ENCODE peak calls at places on chromosomes 4 and X, in seven cellular contexts. V, O, P, H, Q, U and B are unnamed samples.

GRCh38 chrX:104351173-104351769 is 96.5 kb upstream of the ESX1 start:
- DNase-seq in V (no peak), O (no peak), P (no peak), H (no peak), Q (no peak), U (no peak), B (no peak)

GRCh38 chr4:67087897-67088296 is 457.4 kb downstream of the CENPC start:
- DNase-seq in V (peak; percentile 78), O (peak; percentile 43), P (peak; percentile 28), H (peak; percentile 55), Q (no peak), U (peak; percentile 17), B (peak; percentile 56)

GRCh38 chr4:154332681-154333421 is 158.7 kb downstream of the DCHS2 start:
- DNase-seq in V (peak; percentile 94), O (peak; percentile 26), P (peak; percentile 27), H (peak; percentile 60), Q (peak; percentile 48), U (peak; percentile 19), B (peak; percentile 24)

GRCh38 chr4:76706581-76706980 is 191.4 kb downstream of the SOWAHB start:
- DNase-seq in V (no peak), O (no peak), P (no peak), H (no peak), Q (no peak), U (no peak), B (no peak)

GRCh38 chr4:112647785-112648184 is 10.8 kb downstream of the LARP7 start:
- DNase-seq in V (peak; percentile 54), O (no peak), P (no peak), H (no peak), Q (no peak), U (no peak), B (no peak)

GRCh38 chrX:13721819-13722527 is 12.4 kb downstream of the TRAPPC2 start:
- DNase-seq in V (no peak), O (no peak), P (no peak), H (no peak), Q (no peak), U (no peak), B (no peak)

GRCh38 chrX:49878128-49878833 is 1.0 kb upstream of the USP27X start:
- DNase-seq in V (no peak), O (peak; percentile 28), P (no peak), H (peak; percentile 56), Q (no peak), U (no peak), B (peak; percentile 60)

GRCh38 chr4:36551697-36552214 is 270.3 kb downstream of the DTHD1 start:
- DNase-seq in V (peak; percentile 51), O (no peak), P (no peak), H (no peak), Q (no peak), U (no peak), B (no peak)

GRCh38 chr4:186621959-186622553 is 66.7 kb upstream of the MTNR1A start:
- DNase-seq in V (no peak), O (no peak), P (no peak), H (no peak), Q (no peak), U (no peak), B (no peak)

GRCh38 chrX:48626401-48627298 is 29.4 kb downstream of the WDR13 start:
- DNase-seq in V (no peak), O (no peak), P (no peak), H (no peak), Q (no peak), U (no peak), B (no peak)

GRCh38 chr4:101339332-101339731 is 8.0 kb downstream of the PPP3CA start:
- DNase-seq in V (no peak), O (no peak), P (no peak), H (no peak), Q (no peak), U (no peak), B (no peak)

GRCh38 chr4:109559625-109559982 is 442 bp upstream of the MCUB start:
- DNase-seq in V (peak; percentile 75), O (no peak), P (no peak), H (peak; percentile 62), Q (peak; percentile 48), U (peak; percentile 22), B (peak; percentile 69)

GRCh38 chrX:47311857-47312774 is 58.3 kb upstream of the ZNF157 start:
- DNase-seq in V (peak; percentile 74), O (no peak), P (peak; percentile 4), H (no peak), Q (peak; percentile 54), U (no peak), B (peak; percentile 71)

GRCh38 chr4:81214518-81215218 is 354 bp downstream of the PRKG2 start:
- DNase-seq in V (peak; percentile 78), O (no peak), P (no peak), H (peak; percentile 61), Q (peak; percentile 47), U (no peak), B (no peak)

GRCh38 chr4:32061916-32062315 is 1341.7 kb downstream of the PCDH7 start:
- DNase-seq in V (no peak), O (no peak), P (no peak), H (no peak), Q (no peak), U (no peak), B (no peak)

GRCh38 chr4:110492522-110492921 is 16.6 kb downstream of the ENPEP start:
- DNase-seq in V (no peak), O (no peak), P (no peak), H (no peak), Q (no peak), U (no peak), B (no peak)

GRCh38 chrX:39527045-39527444 is 570.7 kb downstream of the BCOR start:
- DNase-seq in V (no peak), O (no peak), P (no peak), H (no peak), Q (no peak), U (no peak), B (no peak)

GRCh38 chr4:87054900-87055299 is 120.1 kb downstream of the AFF1 start:
- DNase-seq in V (no peak), O (no peak), P (no peak), H (no peak), Q (no peak), U (no peak), B (no peak)

GRCh38 chr4:87053802-87054767 is 119.3 kb downstream of the AFF1 start:
- DNase-seq in V (no peak), O (no peak), P (no peak), H (no peak), Q (no peak), U (no peak), B (peak; percentile 62)

GRCh38 chr4:87053064-87053693 is 118.4 kb downstream of the AFF1 start:
- DNase-seq in V (no peak), O (no peak), P (no peak), H (no peak), Q (no peak), U (no peak), B (no peak)

GRCh38 chr4:87056884-87057283 is 122.1 kb downstream of the AFF1 start:
- DNase-seq in V (no peak), O (no peak), P (no peak), H (no peak), Q (no peak), U (no peak), B (no peak)

DNA sequence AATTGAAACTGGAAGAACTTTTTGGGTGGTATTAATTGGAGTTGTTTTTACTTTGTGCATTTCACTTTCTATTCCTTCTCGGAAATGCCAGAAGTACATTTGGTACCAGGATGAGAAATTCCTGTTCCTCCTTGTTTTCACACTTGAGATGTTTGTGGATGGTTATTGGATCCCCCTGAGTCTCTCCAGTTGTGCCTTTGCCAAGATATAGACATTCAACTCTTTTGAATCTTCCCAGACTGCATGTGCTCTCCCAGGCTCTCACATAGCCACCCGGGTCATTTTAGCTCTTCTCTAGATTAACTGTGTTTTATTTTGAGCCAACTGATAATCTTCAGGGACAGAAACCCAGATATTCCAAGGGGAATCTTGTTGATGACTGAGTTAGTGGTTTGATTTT is 120.5 kb downstream of the AFF1 start:
- DNase-seq in V (no peak), O (no peak), P (no peak), H (no peak), Q (no peak), U (no peak), B (no peak)
- H3K4me1 ChIP-seq in V (peaks cover 48% of the 10 kb centered on the region), O (peaks cover 55% of the 10 kb centered on the region), P (no peaks in the 10 kb centered on the region), H (peaks cover 64% of the 10 kb centered on the region), Q (peaks cover 79% of the 10 kb centered on the region), U (peaks cover 88% of the 10 kb centered on the region), B (peaks cover 32% of the 10 kb centered on the region)

DNA sequence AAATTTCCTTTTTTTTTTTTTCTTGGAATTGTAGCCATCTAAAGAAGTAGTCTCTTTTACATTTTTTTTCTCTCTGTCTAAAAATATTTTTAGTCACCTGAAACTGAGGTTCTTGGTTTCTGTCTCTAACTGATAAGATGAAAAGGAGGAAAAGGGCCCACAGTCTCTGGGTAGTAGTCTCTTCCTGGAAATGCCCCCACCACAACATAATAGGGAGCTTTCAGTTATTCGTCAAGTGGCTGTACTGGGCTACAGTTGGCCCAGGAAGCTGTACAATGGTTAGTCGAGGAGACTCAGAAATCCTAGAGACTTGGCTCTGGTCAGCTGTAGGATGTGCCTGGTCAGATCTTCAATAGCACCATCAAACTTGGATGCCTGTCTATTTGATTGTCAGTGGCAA is 163.4 kb downstream of the ACTRT1 start:
- DNase-seq in V (no peak), O (no peak), P (no peak), H (no peak), Q (no peak), U (no peak), B (no peak)
- H3K27ac ChIP-seq in V (no peak overlapping the region), O (no peak overlapping the region), P (no peak overlapping the region), H (no peak overlapping the region), Q (no peak overlapping the region), U (no peak overlapping the region), B (no peak overlapping the region)

DNA sequence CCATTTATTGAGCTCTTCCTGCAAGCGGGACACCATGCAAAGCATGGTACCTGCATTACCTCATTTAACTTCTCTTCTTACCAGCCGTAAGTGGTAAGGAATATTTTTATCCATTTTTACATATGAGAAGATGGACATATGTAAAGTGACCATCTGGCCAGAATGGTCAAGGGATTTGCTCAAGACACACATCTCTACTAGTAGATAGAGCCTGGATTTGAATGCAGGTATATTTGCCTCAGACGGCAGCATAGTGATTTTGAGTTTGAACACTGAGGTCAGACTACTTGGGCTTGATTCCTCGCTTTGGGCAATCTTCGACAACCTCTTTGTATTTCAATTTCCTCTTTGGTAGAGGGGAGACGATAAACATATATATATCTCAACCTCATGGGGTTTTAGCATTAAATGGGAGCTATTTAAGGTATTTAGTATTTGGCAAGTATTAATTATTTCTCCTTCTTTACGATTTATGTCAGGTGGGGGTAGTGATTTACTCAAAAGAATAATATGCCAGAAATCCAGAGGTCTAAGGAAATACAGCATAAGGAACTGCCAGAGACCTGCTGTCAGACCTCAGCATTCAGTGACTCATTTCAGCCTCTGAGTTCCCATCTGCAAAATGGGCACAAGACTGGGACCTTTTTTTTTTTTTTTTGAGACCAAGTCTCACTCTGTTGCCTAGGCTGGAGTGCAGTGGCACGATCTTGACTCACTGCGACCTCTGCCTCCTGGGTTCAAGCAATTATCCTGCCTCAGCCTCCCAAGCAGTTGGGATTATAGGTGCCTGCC is 34.6 kb upstream of the CHRNA9 start:
- DNase-seq in V (no peak), O (no peak), P (no peak), H (no peak), Q (no peak), U (no peak), B (no peak)
- H3K4me1 ChIP-seq in V (no peaks in the 10 kb centered on the region), O (no peaks in the 10 kb centered on the region), P (peaks cover 83% of the 10 kb centered on the region), H (no peaks in the 10 kb centered on the region), Q (peaks cover under 1% of the 10 kb centered on the region), U (no peaks in the 10 kb centered on the region), B (no peaks in the 10 kb centered on the region)

DNA sequence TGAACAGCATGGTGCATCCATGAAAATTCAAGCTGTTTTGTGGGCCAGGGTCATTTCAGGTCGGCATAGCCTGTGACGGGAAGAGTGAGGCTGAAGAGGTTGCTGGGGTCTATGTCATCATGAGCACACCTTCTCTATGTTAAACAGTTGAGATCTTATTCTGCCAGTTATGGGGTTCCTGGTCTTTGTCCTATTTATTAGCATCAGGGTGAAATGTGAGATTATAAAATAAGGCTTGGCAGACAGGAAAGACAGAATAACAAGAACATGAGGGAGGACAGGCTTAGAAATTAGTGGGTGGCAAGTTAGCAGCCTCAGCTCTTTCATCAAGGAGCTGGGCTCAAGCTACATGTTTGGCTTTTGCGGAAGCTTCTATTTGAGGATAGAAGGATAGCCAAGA is 51.7 kb upstream of the CLNK start:
- DNase-seq in V (no peak), O (no peak), P (no peak), H (no peak), Q (no peak), U (no peak), B (no peak)
- H3K27ac ChIP-seq in V (no peak overlapping the region), O (no peak overlapping the region), P (no peak overlapping the region), H (no peak overlapping the region), Q (no peak overlapping the region), U (no peak overlapping the region), B (no peak overlapping the region)